ENCODE peak calls at places on chromosomes 1 and 21, in five cellular contexts. One of them, this sample, is unnamed.

GRCh38 chr1:29648798-29649374 is 412.6 kb downstream of the PTPRU start:
- DNase-seq in activated CD4-positive, alpha-beta T cell treated with anti-CD3 and anti-CD28 coated beads for 48 hours: no peak
- DNase-seq in T-helper 9 cell: no peak
- DNase-seq in colonic mucosa: no peak
- DNase-seq in GM10248: no peak
- DNase-seq in this sample: no peak

GRCh38 chr1:244603498-244603897 is 49.4 kb upstream of the DESI2 start:
- DNase-seq in colonic mucosa: no peak
- DNase-seq in T-helper 9 cell: no peak
- DNase-seq in GM10248: peak
- DNase-seq in activated CD4-positive, alpha-beta T cell treated with anti-CD3 and anti-CD28 coated beads for 48 hours: no peak
- DNase-seq in this sample: peak

GRCh38 chr1:172533511-172534116 is 664 bp downstream of the SUCO start:
- DNase-seq in GM10248: peak
- DNase-seq in T-helper 9 cell: peak
- DNase-seq in colonic mucosa: peak
- DNase-seq in activated CD4-positive, alpha-beta T cell treated with anti-CD3 and anti-CD28 coated beads for 48 hours: peak
- DNase-seq in this sample: peak

GRCh38 chr1:24411963-24412362 is 1.6 kb downstream of the STPG1 start:
- DNase-seq in activated CD4-positive, alpha-beta T cell treated with anti-CD3 and anti-CD28 coated beads for 48 hours: no peak
- DNase-seq in colonic mucosa: no peak
- DNase-seq in T-helper 9 cell: no peak
- DNase-seq in GM10248: no peak
- DNase-seq in this sample: no peak

GRCh38 chr1:4681026-4681425 is 26.6 kb downstream of the AJAP1 start:
- DNase-seq in T-helper 9 cell: no peak
- DNase-seq in colonic mucosa: no peak
- DNase-seq in GM10248: no peak
- DNase-seq in activated CD4-positive, alpha-beta T cell treated with anti-CD3 and anti-CD28 coated beads for 48 hours: no peak
- DNase-seq in this sample: no peak

GRCh38 chr1:186605762-186606350 is 74.4 kb downstream of the PTGS2 start:
- DNase-seq in activated CD4-positive, alpha-beta T cell treated with anti-CD3 and anti-CD28 coated beads for 48 hours: peak
- DNase-seq in GM10248: peak
- DNase-seq in T-helper 9 cell: no peak
- DNase-seq in colonic mucosa: peak
- DNase-seq in this sample: peak

GRCh38 chr1:205545001-205545919 is 40.8 kb downstream of the CDK18 start:
- DNase-seq in T-helper 9 cell: no peak
- DNase-seq in GM10248: no peak
- DNase-seq in activated CD4-positive, alpha-beta T cell treated with anti-CD3 and anti-CD28 coated beads for 48 hours: no peak
- DNase-seq in colonic mucosa: peak
- DNase-seq in this sample: no peak

GRCh38 chr1:50955116-50955515 is 5.0 kb downstream of the FAF1 start:
- DNase-seq in activated CD4-positive, alpha-beta T cell treated with anti-CD3 and anti-CD28 coated beads for 48 hours: no peak
- DNase-seq in GM10248: no peak
- DNase-seq in T-helper 9 cell: no peak
- DNase-seq in colonic mucosa: no peak
- DNase-seq in this sample: no peak

GRCh38 chr1:34858901-34859441 is 578 bp downstream of the SMIM12 start:
- DNase-seq in activated CD4-positive, alpha-beta T cell treated with anti-CD3 and anti-CD28 coated beads for 48 hours: peak
- DNase-seq in T-helper 9 cell: peak
- DNase-seq in GM10248: no peak
- DNase-seq in colonic mucosa: peak
- DNase-seq in this sample: peak

GRCh38 chr1:1081311-1082238 is 7.5 kb upstream of the RNF223 start:
- DNase-seq in colonic mucosa: no peak
- DNase-seq in activated CD4-positive, alpha-beta T cell treated with anti-CD3 and anti-CD28 coated beads for 48 hours: peak
- DNase-seq in T-helper 9 cell: no peak
- DNase-seq in GM10248: no peak
- DNase-seq in this sample: no peak

GRCh38 chr1:67532452-67533216 is 102.4 kb upstream of the SERBP1 start:
- DNase-seq in GM10248: peak
- DNase-seq in T-helper 9 cell: no peak
- DNase-seq in colonic mucosa: peak
- DNase-seq in activated CD4-positive, alpha-beta T cell treated with anti-CD3 and anti-CD28 coated beads for 48 hours: peak
- DNase-seq in this sample: peak

GRCh38 chr1:172537827-172538391 is 5.0 kb downstream of the SUCO start:
- DNase-seq in colonic mucosa: no peak
- DNase-seq in T-helper 9 cell: no peak
- DNase-seq in activated CD4-positive, alpha-beta T cell treated with anti-CD3 and anti-CD28 coated beads for 48 hours: no peak
- DNase-seq in GM10248: no peak
- DNase-seq in this sample: no peak

GRCh38 chr1:211344335-211344664 is 17.7 kb downstream of the TRAF5 start:
- DNase-seq in activated CD4-positive, alpha-beta T cell treated with anti-CD3 and anti-CD28 coated beads for 48 hours: no peak
- DNase-seq in T-helper 9 cell: no peak
- DNase-seq in colonic mucosa: no peak
- DNase-seq in GM10248: no peak
- DNase-seq in this sample: no peak

GRCh38 chr1:60878323-60878722 is 204.0 kb upstream of the NFIA start:
- DNase-seq in GM10248: no peak
- DNase-seq in colonic mucosa: no peak
- DNase-seq in T-helper 9 cell: no peak
- DNase-seq in activated CD4-positive, alpha-beta T cell treated with anti-CD3 and anti-CD28 coated beads for 48 hours: no peak
- DNase-seq in this sample: no peak

GRCh38 chr1:87017994-87018672 is 103.7 kb downstream of the HS2ST1 start:
- DNase-seq in T-helper 9 cell: no peak
- DNase-seq in activated CD4-positive, alpha-beta T cell treated with anti-CD3 and anti-CD28 coated beads for 48 hours: no peak
- DNase-seq in colonic mucosa: no peak
- DNase-seq in GM10248: no peak
- DNase-seq in this sample: no peak

GRCh38 chr1:173168941-173169340 is 38.2 kb downstream of the TNFSF4 start:
- DNase-seq in GM10248: no peak
- DNase-seq in T-helper 9 cell: no peak
- DNase-seq in activated CD4-positive, alpha-beta T cell treated with anti-CD3 and anti-CD28 coated beads for 48 hours: no peak
- DNase-seq in colonic mucosa: no peak
- DNase-seq in this sample: no peak

GRCh38 chr1:167763525-167764220 is 41.9 kb downstream of the MPZL1 start:
- DNase-seq in T-helper 9 cell: no peak
- DNase-seq in activated CD4-positive, alpha-beta T cell treated with anti-CD3 and anti-CD28 coated beads for 48 hours: no peak
- DNase-seq in GM10248: no peak
- DNase-seq in colonic mucosa: no peak
- DNase-seq in this sample: no peak

GRCh38 chr21:37365657-37366487 is 701 bp upstream of the DYRK1A start:
- DNase-seq in GM10248: peak
- DNase-seq in activated CD4-positive, alpha-beta T cell treated with anti-CD3 and anti-CD28 coated beads for 48 hours: peak
- DNase-seq in T-helper 9 cell: peak
- DNase-seq in colonic mucosa: peak
- DNase-seq in this sample: peak

GRCh38 chr1:57381871-57382270 is 42.0 kb downstream of the DAB1 start:
- DNase-seq in colonic mucosa: no peak
- DNase-seq in activated CD4-positive, alpha-beta T cell treated with anti-CD3 and anti-CD28 coated beads for 48 hours: no peak
- DNase-seq in GM10248: no peak
- DNase-seq in T-helper 9 cell: no peak
- DNase-seq in this sample: no peak

GRCh38 chr1:8283058-8283884 is 34.6 kb upstream of the SLC45A1 start:
- DNase-seq in activated CD4-positive, alpha-beta T cell treated with anti-CD3 and anti-CD28 coated beads for 48 hours: peak
- DNase-seq in T-helper 9 cell: no peak
- DNase-seq in GM10248: peak
- DNase-seq in colonic mucosa: no peak
- DNase-seq in this sample: no peak

GRCh38 chr1:244801246-244801645 is 34.2 kb upstream of the COX20 start:
- DNase-seq in GM10248: peak
- DNase-seq in T-helper 9 cell: peak
- DNase-seq in colonic mucosa: no peak
- DNase-seq in activated CD4-positive, alpha-beta T cell treated with anti-CD3 and anti-CD28 coated beads for 48 hours: peak
- DNase-seq in this sample: peak

GRCh38 chr1:31831397-31832378 is 15.9 kb upstream of the SPOCD1 start:
- DNase-seq in T-helper 9 cell: no peak
- DNase-seq in GM10248: no peak
- DNase-seq in activated CD4-positive, alpha-beta T cell treated with anti-CD3 and anti-CD28 coated beads for 48 hours: no peak
- DNase-seq in colonic mucosa: no peak
- DNase-seq in this sample: no peak

This sample was measured in dermis microvascular lymphatic vessel endothelial cell.